ENCODE peak calls at places on chromosomes 12 and 14, in ten cellular contexts. X is AG04450; T is tibial artery; W is omental fat pad; D is heart right ventricle; R is cardiac muscle cell; E is CD4-positive, alpha-beta T cell; K is GM10248; B is epithelial cell of esophagus; H is brain microvascular endothelial cell. Z is an unnamed sample.
A peak's percentile ranks its signal among the peaks of the same experiment; 100 is the strongest.

GRCh38 chr12:55815473-55815872 is 2.1 kb downstream of the SARNP start:
- DNase-seq in X (no peak), T (no peak), W (no peak), D (no peak), R (no peak), E (no peak), K (no peak), B (no peak), H (no peak), Z (no peak)

GRCh38 chr12:77152623-77153193 is 87.3 kb upstream of the E2F7 start:
- DNase-seq in X (peak; percentile 20), T (no peak), W (no peak), D (no peak), R (peak; percentile 73), E (no peak), K (no peak), B (peak; percentile 52), H (peak; percentile 31), Z (no peak)

GRCh38 chr12:26198742-26199141 is 3.4 kb downstream of the SSPN start:
- DNase-seq in X (no peak), T (peak; percentile 42), W (no peak), D (peak; percentile 23), R (peak; percentile 51), E (no peak), K (no peak), B (peak; percentile 69), H (peak; percentile 32), Z (no peak)

GRCh38 chr12:104316936-104317335 is 13.4 kb downstream of the EID3 start:
- DNase-seq in X (no peak), T (no peak), W (no peak), D (no peak), R (no peak), E (no peak), K (no peak), B (no peak), H (no peak), Z (no peak)

GRCh38 chr14:62313228-62313627 is 551.0 kb downstream of the SNAPC1 start:
- DNase-seq in X (no peak), T (no peak), W (no peak), D (no peak), R (no peak), E (no peak), K (no peak), B (no peak), H (no peak), Z (no peak)

GRCh38 chr12:25415004-25415403 is 138.1 kb downstream of the LMNTD1 start:
- DNase-seq in X (no peak), T (no peak), W (no peak), D (no peak), R (no peak), E (no peak), K (no peak), B (no peak), H (no peak), Z (no peak)

GRCh38 chr14:21191261-21191808 is 35.5 kb upstream of the OR5AU1 start:
- DNase-seq in X (no peak), T (no peak), W (no peak), D (no peak), R (no peak), E (no peak), K (no peak), B (no peak), H (no peak), Z (no peak)

GRCh38 chr14:92942976-92943710 is 20.2 kb downstream of the CHGA start:
- DNase-seq in X (no peak), T (no peak), W (no peak), D (no peak), R (no peak), E (no peak), K (no peak), B (no peak), H (no peak), Z (no peak)

GRCh38 chr14:104865631-104866441 is 768 bp downstream of the CEP170B start:
- DNase-seq in X (peak; percentile 13), T (peak; percentile 76), W (peak; percentile 49), D (peak; percentile 65), R (peak; percentile 73), E (peak; percentile 18), K (no peak), B (peak; percentile 91), H (peak; percentile 57), Z (peak; percentile 86)

GRCh38 chr12:67154876-67155275 is 114.3 kb upstream of the CAND1 start:
- DNase-seq in X (no peak), T (no peak), W (no peak), D (no peak), R (no peak), E (no peak), K (no peak), B (no peak), H (no peak), Z (no peak)

GRCh38 chr12:65325183-65325582 is 46.7 kb downstream of the MSRB3 start:
- DNase-seq in X (no peak), T (no peak), W (no peak), D (no peak), R (no peak), E (no peak), K (no peak), B (no peak), H (no peak), Z (no peak)

GRCh38 chr14:88245321-88245720 is 77.7 kb downstream of the KCNK10 start:
- DNase-seq in X (no peak), T (no peak), W (no peak), D (no peak), R (no peak), E (no peak), K (no peak), B (no peak), H (no peak), Z (no peak)

GRCh38 chr12:26287666-26288408 is 92.5 kb downstream of the SSPN start:
- DNase-seq in X (no peak), T (peak; percentile 80), W (no peak), D (no peak), R (peak; percentile 54), E (no peak), K (no peak), B (peak; percentile 85), H (no peak), Z (no peak)

GRCh38 chr12:83074495-83074894 is 387.8 kb downstream of the TMTC2 start:
- DNase-seq in X (no peak), T (no peak), W (no peak), D (no peak), R (no peak), E (no peak), K (no peak), B (peak; percentile 21), H (no peak), Z (no peak)

GRCh38 chr12:83075471-83075870 is 388.8 kb downstream of the TMTC2 start:
- DNase-seq in X (no peak), T (no peak), W (no peak), D (no peak), R (no peak), E (no peak), K (no peak), B (no peak), H (no peak), Z (no peak)

GRCh38 chr12:83077037-83077436 is 390.3 kb downstream of the TMTC2 start:
- DNase-seq in X (no peak), T (no peak), W (no peak), D (no peak), R (no peak), E (no peak), K (no peak), B (no peak), H (no peak), Z (no peak)
- TF ChIP-seq CTCF in X (no peak), T (no peak), W (no peak), D (no peak), R (no peak), E (no peak), K (no peak), B (no peak), H (no peak), Z (no peak)

GRCh38 chr12:90546511-90546910 is 408.5 kb downstream of the CCER1 start:
- DNase-seq in X (no peak), T (no peak), W (no peak), D (no peak), R (no peak), E (no peak), K (no peak), B (peak; percentile 3), H (no peak), Z (no peak)
- TF ChIP-seq CTCF in X (no peak), T (no peak), W (no peak), D (no peak), R (no peak), E (no peak), K (no peak), B (no peak), H (no peak), Z (no peak)

GRCh38 chr12:39064712-39065111 is 159.3 kb upstream of the CPNE8 start:
- DNase-seq in X (no peak), T (no peak), W (no peak), D (no peak), R (no peak), E (no peak), K (no peak), B (peak; percentile 16), H (no peak), Z (no peak)
- TF ChIP-seq CTCF in X (no peak), T (no peak), W (no peak), D (no peak), R (no peak), E (no peak), K (no peak), B (no peak), H (no peak), Z (no peak)

GRCh38 chr12:11026118-11026517 is 3.7 kb upstream of the TAS2R19 start:
- DNase-seq in X (no peak), T (no peak), W (no peak), D (no peak), R (no peak), E (no peak), K (no peak), B (no peak), H (no peak), Z (no peak)
- TF ChIP-seq CTCF in X (no peak), T (no peak), W (no peak), D (no peak), R (peak; percentile 25), E (no peak), K (no peak), B (no peak), H (peak; percentile 52), Z (peak; percentile 9)

DNA sequence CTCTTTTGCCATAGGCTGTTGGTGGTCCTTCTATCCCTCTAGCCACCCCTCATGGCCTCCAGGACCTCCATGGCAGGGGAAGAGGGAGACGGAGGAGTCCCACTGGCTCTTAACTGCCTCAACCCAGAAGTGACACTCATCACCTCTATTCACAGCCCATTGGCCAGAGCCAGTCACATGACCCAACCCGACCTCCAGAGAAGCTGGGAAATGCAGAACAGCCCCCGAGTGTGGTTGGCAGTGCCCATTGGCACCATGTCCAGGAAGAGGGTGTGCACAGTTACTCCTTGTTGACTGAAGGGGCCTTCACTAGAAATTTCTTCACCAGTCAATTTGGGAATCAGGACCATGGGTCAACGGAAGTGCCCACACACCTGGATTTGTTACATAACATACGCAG is 17.0 kb upstream of the BCL11B start:
- DNase-seq in X (no peak), T (no peak), W (no peak), D (no peak), R (no peak), E (no peak), K (no peak), B (no peak), H (no peak), Z (no peak)
- TF ChIP-seq CTCF in X (no peak), T (no peak), W (no peak), D (no peak), R (no peak), E (no peak), K (no peak), B (no peak), H (no peak), Z (no peak)